ENCODE peak calls at places on chromosomes 11 and 22, in six cellular contexts. N is colonic mucosa, A is heart left ventricle, W is cardiac muscle cell, G is GM23248, I is OCI-LY7. P is an unnamed sample. For H3K36me3, the result is how much of the 10 kb centered on the place peaks cover.

GRCh38 chr11:2379471-2380174 is 2.5 kb downstream of the CD81 start:
- DNase-seq in N (no peak), A (peak), W (no peak), G (peak), I (no peak), P (no peak)

GRCh38 chr11:12120031-12121008 is 9.9 kb downstream of the MICAL2 start:
- DNase-seq in N (no peak), A (no peak), W (no peak), G (no peak), I (no peak), P (no peak)

GRCh38 chr11:125082611-125083311 is 19.7 kb downstream of the SLC37A2 start:
- DNase-seq in N (no peak), A (no peak), W (peak), G (peak), I (no peak), P (no peak)

GRCh38 chr22:22369962-22370265 is 125.3 kb downstream of the VPREB1 start:
- DNase-seq in N (no peak), A (no peak), W (no peak), G (no peak), I (peak), P (no peak)

GRCh38 chr11:120540744-120541143 is 29.2 kb downstream of the GRIK4 start:
- DNase-seq in N (no peak), A (no peak), W (no peak), G (no peak), I (no peak), P (no peak)

GRCh38 chr11:88246680-88247079 is 71.4 kb upstream of the RAB38 start:
- DNase-seq in N (no peak), A (no peak), W (no peak), G (peak), I (no peak), P (no peak)

GRCh38 chr22:42388130-42388797 is 43.9 kb downstream of the NFAM1 start:
- DNase-seq in N (no peak), A (no peak), W (no peak), G (peak), I (peak), P (no peak)

GRCh38 chr11:68601147-68601546 is 83.2 kb upstream of the GAL start:
- DNase-seq in N (no peak), A (no peak), W (no peak), G (no peak), I (no peak), P (no peak)

GRCh38 chr11:71180694-71181466 is 71.5 kb downstream of the SHANK2 start:
- DNase-seq in N (no peak), A (no peak), W (no peak), G (no peak), I (no peak), P (no peak)

GRCh38 chr11:28343304-28344233 is 235.4 kb downstream of the METTL15 start:
- DNase-seq in N (no peak), A (no peak), W (no peak), G (peak), I (no peak), P (peak)

GRCh38 chr22:50702821-50703725 is 30.4 kb downstream of the SHANK3 start:
- DNase-seq in N (no peak), A (no peak), W (no peak), G (no peak), I (no peak), P (no peak)

GRCh38 chr11:119728226-119728626 is 774 bp downstream of the NECTIN1 start:
- DNase-seq in N (peak), A (no peak), W (peak), G (peak), I (peak), P (no peak)

GRCh38 chr22:41330169-41330568 is 28.8 kb downstream of the ZC3H7B start:
- DNase-seq in N (no peak), A (no peak), W (no peak), G (no peak), I (no peak), P (no peak)

GRCh38 chr11:59141673-59142460 is 789 bp upstream of the FAM111A start:
- DNase-seq in N (no peak), A (no peak), W (no peak), G (peak), I (no peak), P (no peak)

GRCh38 chr11:116162541-116163230 is 610.1 kb downstream of the BUD13 start:
- DNase-seq in N (no peak), A (peak), W (no peak), G (no peak), I (no peak), P (no peak)

GRCh38 chr11:125268611-125269010 is 104.1 kb downstream of the PKNOX2 start:
- DNase-seq in N (no peak), A (no peak), W (no peak), G (no peak), I (no peak), P (no peak)

GRCh38 chr11:78181155-78181554 is 7.3 kb downstream of the KCTD21 start:
- DNase-seq in N (no peak), A (no peak), W (no peak), G (no peak), I (no peak), P (no peak)

GRCh38 chr11:71112990-71113389 is 139.4 kb downstream of the SHANK2 start:
- DNase-seq in N (no peak), A (no peak), W (no peak), G (no peak), I (no peak), P (no peak)

GRCh38 chr11:8531312-8531711 is 62.7 kb downstream of the STK33 start:
- DNase-seq in N (no peak), A (peak), W (peak), G (no peak), I (no peak), P (no peak)

GRCh38 chr22:19997561-19998231 is 18.9 kb downstream of the ARVCF start:
- DNase-seq in N (no peak), A (no peak), W (no peak), G (no peak), I (no peak), P (no peak)

GRCh38 chr22:26687439-26687838 is 30.1 kb downstream of the MIAT start:
- DNase-seq in N (no peak), A (no peak), W (no peak), G (no peak), I (no peak), P (no peak)

GRCh38 chr11:129947474-129947873 is 52.1 kb upstream of the NFRKB start:
- DNase-seq in N (no peak), A (no peak), W (no peak), G (no peak), I (peak), P (no peak)

GRCh38 chr22:37435970-37436603 is 8.8 kb upstream of the ELFN2 start:
- DNase-seq in N (no peak), A (no peak), W (no peak), G (no peak), I (no peak), P (no peak)

GRCh38 chr11:12845739-12846358 is 163.3 kb upstream of the RASSF10 start:
- DNase-seq in N (peak), A (peak), W (peak), G (peak), I (peak), P (no peak)

GRCh38 chr11:95219599-95219998 is 11.4 kb downstream of the SESN3 start:
- DNase-seq in N (no peak), A (no peak), W (no peak), G (no peak), I (no peak), P (no peak)

GRCh38 chr11:95222817-95223216 is 8.2 kb downstream of the SESN3 start:
- DNase-seq in N (no peak), A (no peak), W (no peak), G (no peak), I (no peak), P (no peak)

GRCh38 chr11:95218149-95218548 is 12.9 kb downstream of the SESN3 start:
- DNase-seq in N (no peak), A (no peak), W (no peak), G (no peak), I (no peak), P (no peak)
- H3K36me3 ChIP-seq in N (under half), A (under half), W (under half), G (under half), I (under half), P (under half)

GRCh38 chr11:110147965-110148709 is 54.9 kb downstream of the ZC3H12C start:
- DNase-seq in N (no peak), A (no peak), W (no peak), G (peak), I (no peak), P (no peak)
- H3K27ac ChIP-seq in N (no peak), A (peak), W (no peak), G (peak), I (no peak), P (no peak)

DNA sequence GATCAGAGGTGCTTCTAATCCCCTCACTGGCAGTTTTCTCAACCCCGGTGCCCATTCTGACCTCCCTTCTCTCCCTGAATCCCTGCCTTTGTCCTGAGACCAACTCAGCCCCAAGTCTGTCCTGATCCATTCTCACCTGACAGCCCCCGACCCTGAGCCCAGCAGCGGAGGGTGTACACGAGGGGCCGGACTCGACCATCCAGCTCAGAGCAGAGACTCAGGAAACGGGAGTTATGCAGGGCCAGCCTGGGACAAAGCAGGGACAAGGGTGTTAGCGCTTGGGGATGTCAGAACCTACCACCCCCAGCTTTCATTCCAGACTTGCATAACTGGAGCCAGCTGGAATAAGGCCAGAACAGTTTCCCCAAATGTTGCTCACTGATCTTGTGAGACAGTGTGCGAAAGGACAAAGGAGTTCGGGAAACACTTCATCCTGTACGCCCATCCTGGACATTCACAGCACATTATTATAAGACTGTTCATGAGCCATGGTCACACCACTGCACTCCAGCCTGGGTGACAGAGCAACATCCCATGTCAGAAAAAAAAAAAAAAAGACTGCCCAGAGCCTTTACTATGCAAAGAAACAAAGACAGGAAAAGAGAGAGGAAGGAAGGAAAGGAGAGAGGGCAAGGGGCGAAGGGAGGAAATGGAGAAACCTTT is 3.5 kb upstream of the EEF1G start:
- DNase-seq in N (no peak), A (peak), W (no peak), G (no peak), I (no peak), P (no peak)
- H3K36me3 ChIP-seq in N (under half), A (half or more), W (under half), G (under half), I (half or more), P (under half)

GRCh38 chr22:36328635-36329216 is 59.0 kb downstream of the MYH9 start:
- DNase-seq in N (no peak), A (no peak), W (peak), G (peak), I (peak), P (no peak)

GRCh38 chr22:36330127-36330526 is 57.6 kb downstream of the MYH9 start:
- DNase-seq in N (no peak), A (no peak), W (no peak), G (peak), I (no peak), P (no peak)

GRCh38 chr22:36329217-36330078 is 58.3 kb downstream of the MYH9 start:
- DNase-seq in N (peak), A (no peak), W (peak), G (peak), I (peak), P (peak)

GRCh38 chr22:36326178-36327161 is 61.3 kb downstream of the MYH9 start:
- DNase-seq in N (no peak), A (no peak), W (no peak), G (no peak), I (no peak), P (no peak)

GRCh38 chr22:36327922-36328551 is 59.7 kb downstream of the MYH9 start:
- DNase-seq in N (no peak), A (peak), W (peak), G (peak), I (no peak), P (no peak)
- H3K27ac ChIP-seq in N (peak), A (peak), W (peak), G (peak), I (no peak), P (peak)

P was measured in CD4-positive, CD25-positive, alpha-beta regulatory T cell.